ENCODE peak calls at places on chromosomes 13 and 19, in four cellular contexts. One of them, this sample, is unnamed. For H3K27me3, the result is how much of the 10 kb centered on the place peaks cover.

GRCh38 chr19:48461651-48461981 is 6.2 kb downstream of the KCNJ14 start:
- DNase-seq in heart left ventricle: no peak
- DNase-seq in astrocyte: no peak
- DNase-seq in neural progenitor cell: no peak
- DNase-seq in this sample: no peak

GRCh38 chr13:71056581-71056980 is 810.4 kb downstream of the DACH1 start:
- DNase-seq in astrocyte: no peak
- DNase-seq in heart left ventricle: no peak
- DNase-seq in neural progenitor cell: no peak
- DNase-seq in this sample: no peak

GRCh38 chr13:34412817-34413365 is 529.2 kb upstream of the NBEA start:
- DNase-seq in heart left ventricle: no peak
- DNase-seq in neural progenitor cell: no peak
- DNase-seq in astrocyte: peak
- DNase-seq in this sample: no peak

GRCh38 chr19:54337858-54338230 is 1.1 kb downstream of the LILRA4 start:
- DNase-seq in neural progenitor cell: no peak
- DNase-seq in heart left ventricle: no peak
- DNase-seq in astrocyte: no peak
- DNase-seq in this sample: no peak

GRCh38 chr13:95164830-95165229 is 136.4 kb downstream of the ABCC4 start:
- DNase-seq in astrocyte: no peak
- DNase-seq in neural progenitor cell: no peak
- DNase-seq in heart left ventricle: no peak
- DNase-seq in this sample: no peak

GRCh38 chr19:41541990-41542584 is 33.9 kb upstream of the CEACAM21 start:
- DNase-seq in neural progenitor cell: peak
- DNase-seq in heart left ventricle: peak
- DNase-seq in astrocyte: no peak
- DNase-seq in this sample: no peak

GRCh38 chr13:43473437-43473836 is 313.3 kb downstream of the ENOX1 start:
- DNase-seq in neural progenitor cell: no peak
- DNase-seq in astrocyte: no peak
- DNase-seq in heart left ventricle: peak
- DNase-seq in this sample: no peak

GRCh38 chr13:48542581-48543341 is 9.9 kb upstream of the RCBTB2 start:
- DNase-seq in neural progenitor cell: peak
- DNase-seq in astrocyte: peak
- DNase-seq in heart left ventricle: peak
- DNase-seq in this sample: peak

GRCh38 chr19:35585844-35586243 is at the start of gene PMIS2:
- DNase-seq in neural progenitor cell: peak
- DNase-seq in astrocyte: no peak
- DNase-seq in heart left ventricle: no peak
- DNase-seq in this sample: no peak

GRCh38 chr13:24719139-24719538 is 38.9 kb downstream of the ATP12A start:
- DNase-seq in heart left ventricle: no peak
- DNase-seq in astrocyte: no peak
- DNase-seq in neural progenitor cell: no peak
- DNase-seq in this sample: no peak

GRCh38 chr19:17576758-17577532 is 21.5 kb downstream of the COLGALT1 start:
- DNase-seq in heart left ventricle: no peak
- DNase-seq in neural progenitor cell: peak
- DNase-seq in astrocyte: no peak
- DNase-seq in this sample: no peak

GRCh38 chr13:113980489-113981064 is 6.7 kb upstream of the C13orf46 start:
- DNase-seq in neural progenitor cell: no peak
- DNase-seq in astrocyte: no peak
- DNase-seq in heart left ventricle: no peak
- DNase-seq in this sample: peak

GRCh38 chr19:10450191-10450852 is 30.0 kb downstream of the PDE4A start:
- DNase-seq in neural progenitor cell: no peak
- DNase-seq in astrocyte: no peak
- DNase-seq in heart left ventricle: no peak
- DNase-seq in this sample: no peak

GRCh38 chr13:97727991-97728390 is 225.5 kb upstream of the IPO5 start:
- DNase-seq in neural progenitor cell: no peak
- DNase-seq in heart left ventricle: no peak
- DNase-seq in astrocyte: no peak
- DNase-seq in this sample: no peak

GRCh38 chr19:6649189-6649588 is 20.8 kb downstream of the TNFSF14 start:
- DNase-seq in heart left ventricle: no peak
- DNase-seq in neural progenitor cell: no peak
- DNase-seq in astrocyte: no peak
- DNase-seq in this sample: no peak

GRCh38 chr19:10501971-10502523 is 1.1 kb downstream of the KEAP1 start:
- DNase-seq in astrocyte: no peak
- DNase-seq in heart left ventricle: peak
- DNase-seq in neural progenitor cell: peak
- DNase-seq in this sample: peak

GRCh38 chr13:112896736-112897602 is 72.0 kb upstream of the MCF2L start:
- DNase-seq in heart left ventricle: no peak
- DNase-seq in neural progenitor cell: no peak
- DNase-seq in astrocyte: no peak
- DNase-seq in this sample: peak

GRCh38 chr13:112899618-112900600 is 69.1 kb upstream of the MCF2L start:
- DNase-seq in neural progenitor cell: no peak
- DNase-seq in heart left ventricle: no peak
- DNase-seq in astrocyte: no peak
- DNase-seq in this sample: peak

GRCh38 chr13:112898786-112899617 is 70.0 kb upstream of the MCF2L start:
- DNase-seq in astrocyte: no peak
- DNase-seq in heart left ventricle: no peak
- DNase-seq in neural progenitor cell: no peak
- DNase-seq in this sample: no peak

GRCh38 chr13:112897603-112897955 is 71.4 kb upstream of the MCF2L start:
- DNase-seq in astrocyte: no peak
- DNase-seq in neural progenitor cell: no peak
- DNase-seq in heart left ventricle: no peak
- DNase-seq in this sample: no peak

DNA sequence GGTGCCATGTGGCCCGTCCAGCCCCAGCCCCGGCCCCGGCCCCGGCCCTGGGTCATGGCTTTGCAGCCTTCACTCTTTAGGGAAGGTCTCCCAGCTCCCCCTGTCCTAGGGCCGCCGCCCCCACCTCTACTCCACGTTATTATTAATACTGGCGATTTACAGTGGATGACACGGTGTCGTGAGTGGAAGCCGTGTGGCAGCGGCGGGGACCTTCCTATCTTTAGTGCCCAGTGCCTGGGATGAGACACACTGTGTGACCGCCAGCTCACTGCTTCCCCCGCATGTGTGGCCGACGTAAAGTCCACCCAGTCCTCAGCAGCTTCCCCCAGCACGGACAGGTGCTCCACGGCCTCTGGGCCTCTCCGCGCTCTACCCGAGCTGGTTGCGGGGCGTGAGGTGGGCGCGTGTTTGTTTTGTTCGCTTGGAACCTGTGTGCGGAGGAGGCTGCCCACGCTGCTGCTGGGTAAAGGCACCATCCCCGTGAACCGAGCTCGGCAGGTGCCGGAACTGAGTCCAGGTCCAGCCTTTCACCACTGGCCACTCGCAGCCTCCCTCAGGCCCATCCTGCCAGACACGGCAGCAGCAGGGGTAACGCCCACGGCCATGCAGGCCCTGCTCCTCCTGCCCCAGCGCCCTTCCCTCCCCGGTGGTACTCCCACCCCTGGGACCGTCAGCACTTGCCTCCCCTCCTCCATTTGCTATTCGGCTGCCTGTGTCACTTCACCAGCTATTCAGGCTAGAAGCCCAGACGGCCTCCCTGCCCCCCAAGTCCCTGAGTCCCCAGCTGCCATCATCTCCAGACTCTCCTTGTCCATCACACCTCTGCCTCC is 70.8 kb upstream of the MCF2L start:
- DNase-seq in neural progenitor cell: no peak
- DNase-seq in heart left ventricle: no peak
- DNase-seq in astrocyte: no peak
- DNase-seq in this sample: no peak
- H3K27me3 ChIP-seq in neural progenitor cell: under half
- H3K27me3 ChIP-seq in heart left ventricle: under half
- H3K27me3 ChIP-seq in astrocyte: under half
- H3K27me3 ChIP-seq in this sample: under half

GRCh38 chr13:41012536-41012935 is 6.6 kb downstream of the ELF1 start:
- DNase-seq in neural progenitor cell: no peak
- DNase-seq in heart left ventricle: no peak
- DNase-seq in astrocyte: no peak
- DNase-seq in this sample: no peak
- TF ChIP-seq CTCF in neural progenitor cell: no peak
- TF ChIP-seq CTCF in heart left ventricle: no peak
- TF ChIP-seq CTCF in astrocyte: no peak
- TF ChIP-seq CTCF in this sample: no peak

GRCh38 chr19:3838661-3839060 is 30.2 kb downstream of the ZFR2 start:
- DNase-seq in neural progenitor cell: no peak
- DNase-seq in heart left ventricle: no peak
- DNase-seq in astrocyte: no peak
- DNase-seq in this sample: no peak
- H3K27me3 ChIP-seq in neural progenitor cell: under half
- H3K27me3 ChIP-seq in heart left ventricle: under half
- H3K27me3 ChIP-seq in astrocyte: under half
- H3K27me3 ChIP-seq in this sample: under half

DNA sequence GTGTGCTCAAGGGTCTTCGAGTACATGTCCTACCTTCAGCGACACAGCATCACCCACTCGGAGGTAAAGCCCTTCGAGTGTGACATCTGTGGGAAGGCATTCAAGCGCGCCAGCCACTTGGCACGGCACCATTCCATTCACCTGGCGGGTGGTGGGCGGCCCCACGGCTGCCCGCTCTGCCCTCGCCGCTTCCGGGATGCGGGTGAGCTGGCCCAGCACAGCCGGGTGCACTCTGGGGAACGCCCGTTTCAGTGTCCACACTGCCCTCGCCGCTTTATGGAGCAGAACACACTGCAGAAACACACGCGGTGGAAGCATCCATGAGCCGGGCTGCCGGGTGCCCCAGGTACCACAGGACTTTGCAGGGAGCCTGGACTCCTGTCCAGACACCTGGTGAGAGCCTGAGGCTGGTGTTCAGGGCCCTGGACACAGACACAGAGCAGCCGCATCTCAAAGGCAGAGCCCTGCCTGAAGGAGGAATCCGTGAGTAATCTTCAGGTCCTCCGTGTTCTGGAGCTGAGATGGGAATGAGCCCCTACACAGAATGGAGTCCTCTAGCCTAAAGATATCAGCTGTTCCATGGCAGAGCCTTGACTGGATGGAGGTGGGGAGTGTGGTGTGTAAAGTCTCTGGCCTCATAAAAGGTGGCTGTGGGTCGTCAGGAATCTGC is 1.5 kb downstream of the ZNF581 start:
- DNase-seq in neural progenitor cell: no peak
- DNase-seq in heart left ventricle: no peak
- DNase-seq in astrocyte: no peak
- DNase-seq in this sample: no peak
- TF ChIP-seq CTCF in neural progenitor cell: no peak
- TF ChIP-seq CTCF in heart left ventricle: no peak
- TF ChIP-seq CTCF in astrocyte: no peak
- TF ChIP-seq CTCF in this sample: no peak

GRCh38 chr13:27853871-27854270 is 61.6 kb downstream of the GSX1 start:
- DNase-seq in astrocyte: no peak
- DNase-seq in neural progenitor cell: no peak
- DNase-seq in heart left ventricle: no peak
- DNase-seq in this sample: no peak
- H3K27me3 ChIP-seq in astrocyte: under half
- H3K27me3 ChIP-seq in neural progenitor cell: half or more
- H3K27me3 ChIP-seq in heart left ventricle: under half
- H3K27me3 ChIP-seq in this sample: under half

GRCh38 chr19:29259153-29259552 is 46.2 kb upstream of the UQCRFS1 start:
- DNase-seq in heart left ventricle: no peak
- DNase-seq in neural progenitor cell: peak
- DNase-seq in astrocyte: no peak
- DNase-seq in this sample: no peak
- TF ChIP-seq CTCF in heart left ventricle: no peak
- TF ChIP-seq CTCF in neural progenitor cell: peak
- TF ChIP-seq CTCF in astrocyte: no peak
- TF ChIP-seq CTCF in this sample: no peak

GRCh38 chr19:33963514-33963913 is 166.8 kb downstream of the KCTD15 start:
- DNase-seq in neural progenitor cell: no peak
- DNase-seq in astrocyte: no peak
- DNase-seq in heart left ventricle: no peak
- DNase-seq in this sample: no peak

GRCh38 chr19:33960566-33960965 is 163.9 kb downstream of the KCTD15 start:
- DNase-seq in heart left ventricle: no peak
- DNase-seq in astrocyte: no peak
- DNase-seq in neural progenitor cell: no peak
- DNase-seq in this sample: no peak

GRCh38 chr19:33956941-33957340 is 160.3 kb downstream of the KCTD15 start:
- DNase-seq in astrocyte: no peak
- DNase-seq in heart left ventricle: no peak
- DNase-seq in neural progenitor cell: no peak
- DNase-seq in this sample: no peak

GRCh38 chr19:33957804-33958203 is 161.1 kb downstream of the KCTD15 start:
- DNase-seq in neural progenitor cell: no peak
- DNase-seq in astrocyte: no peak
- DNase-seq in heart left ventricle: no peak
- DNase-seq in this sample: no peak

GRCh38 chr19:33962161-33962560 is 165.5 kb downstream of the KCTD15 start:
- DNase-seq in heart left ventricle: no peak
- DNase-seq in neural progenitor cell: no peak
- DNase-seq in astrocyte: no peak
- DNase-seq in this sample: no peak
- H3K27me3 ChIP-seq in heart left ventricle: under half
- H3K27me3 ChIP-seq in neural progenitor cell: under half
- H3K27me3 ChIP-seq in astrocyte: under half
- H3K27me3 ChIP-seq in this sample: under half

DNA sequence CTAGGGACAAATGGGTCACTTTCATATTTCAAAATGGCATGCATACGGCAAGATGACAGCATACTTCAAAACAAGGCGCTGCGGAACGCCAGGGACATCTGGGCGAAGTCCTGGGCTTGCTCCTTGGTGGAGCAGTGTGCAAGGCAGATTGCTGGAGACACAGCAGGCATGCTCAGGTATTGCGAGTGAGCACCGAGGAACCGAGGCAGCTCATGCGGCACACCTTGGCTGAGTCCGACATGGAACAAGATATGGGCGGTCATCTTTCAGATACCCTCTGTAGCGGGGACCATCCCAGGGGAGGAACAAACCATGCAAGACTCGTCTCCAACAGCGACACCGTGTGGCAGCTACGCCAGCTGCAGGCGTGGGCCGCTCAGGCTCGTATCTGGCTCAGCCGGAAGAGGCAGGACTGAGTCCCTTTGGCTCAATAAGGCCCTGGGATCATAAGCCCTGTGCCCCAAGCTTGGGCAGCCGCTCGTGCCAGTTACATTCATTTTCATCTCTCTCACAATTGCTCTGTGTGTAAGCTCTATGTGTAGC is 112.4 kb downstream of the NUFIP1 start:
- DNase-seq in heart left ventricle: no peak
- DNase-seq in astrocyte: no peak
- DNase-seq in neural progenitor cell: peak
- DNase-seq in this sample: no peak
- TF ChIP-seq CTCF in heart left ventricle: no peak
- TF ChIP-seq CTCF in astrocyte: peak
- TF ChIP-seq CTCF in neural progenitor cell: peak
- TF ChIP-seq CTCF in this sample: no peak

DNA sequence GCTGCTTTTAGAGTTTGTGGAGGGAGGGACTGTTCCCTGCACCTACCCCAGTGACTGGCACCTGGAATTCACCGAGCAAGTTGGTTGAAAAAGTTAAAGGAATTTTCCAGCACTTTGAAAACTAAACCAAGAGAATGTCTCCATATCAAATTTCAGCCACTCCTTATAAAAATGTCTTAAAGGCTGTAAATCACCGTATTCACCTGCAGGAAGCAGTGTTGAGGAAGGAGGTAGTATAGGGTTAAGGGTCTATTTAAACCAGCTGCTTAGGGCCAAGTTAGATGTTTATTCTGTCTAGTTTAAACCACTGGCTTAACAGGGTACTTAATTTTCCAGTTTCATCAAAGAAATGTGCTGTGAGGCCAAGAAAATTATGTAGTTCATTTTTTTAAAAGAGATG is 3.8 kb upstream of the RAB20 start:
- DNase-seq in heart left ventricle: no peak
- DNase-seq in neural progenitor cell: no peak
- DNase-seq in astrocyte: no peak
- DNase-seq in this sample: no peak
- H3K27me3 ChIP-seq in heart left ventricle: under half
- H3K27me3 ChIP-seq in neural progenitor cell: under half
- H3K27me3 ChIP-seq in astrocyte: under half
- H3K27me3 ChIP-seq in this sample: under half